ENCODE peak calls at places on chromosomes 12 and 14, in seven cellular contexts. One of them, this sample, is unnamed.

GRCh38 chr12:69284131-69284530 is 44.8 kb downstream of the CPSF6 start:
- DNase-seq in sigmoid colon: peak; percentile 88
- DNase-seq in MCF 10A: peak; percentile 80
- DNase-seq in omental fat pad: peak; percentile 44
- DNase-seq in stimulated activated naive B cell treated with anti-CD40 and anti-IgM and Interleukin-4, amounts not matched to agents 10 μg/mL and 1 μg/mL and 100 μg/mL, for 72 hours: no peak
- DNase-seq in ACHN: peak; percentile 92
- DNase-seq in tibial artery: peak; percentile 69
- DNase-seq in this sample: peak; percentile 81

GRCh38 chr14:26960049-26960688 is 362.3 kb upstream of the NOVA1 start:
- DNase-seq in omental fat pad: no peak
- DNase-seq in sigmoid colon: no peak
- DNase-seq in stimulated activated naive B cell treated with anti-CD40 and anti-IgM and Interleukin-4, amounts not matched to agents 10 μg/mL and 1 μg/mL and 100 μg/mL, for 72 hours: no peak
- DNase-seq in ACHN: no peak
- DNase-seq in MCF 10A: no peak
- DNase-seq in tibial artery: no peak
- DNase-seq in this sample: no peak

GRCh38 chr12:40444174-40444573 is 219.4 kb downstream of the LRRK2 start:
- DNase-seq in ACHN: no peak
- DNase-seq in MCF 10A: no peak
- DNase-seq in omental fat pad: no peak
- DNase-seq in sigmoid colon: no peak
- DNase-seq in tibial artery: no peak
- DNase-seq in stimulated activated naive B cell treated with anti-CD40 and anti-IgM and Interleukin-4, amounts not matched to agents 10 μg/mL and 1 μg/mL and 100 μg/mL, for 72 hours: no peak
- DNase-seq in this sample: no peak

GRCh38 chr14:70080081-70080480 is 108.7 kb downstream of the SLC8A3 start:
- DNase-seq in MCF 10A: no peak
- DNase-seq in sigmoid colon: no peak
- DNase-seq in omental fat pad: no peak
- DNase-seq in ACHN: no peak
- DNase-seq in stimulated activated naive B cell treated with anti-CD40 and anti-IgM and Interleukin-4, amounts not matched to agents 10 μg/mL and 1 μg/mL and 100 μg/mL, for 72 hours: no peak
- DNase-seq in tibial artery: no peak
- DNase-seq in this sample: no peak

GRCh38 chr12:59839514-59839913 is 243.7 kb downstream of the SLC16A7 start:
- DNase-seq in sigmoid colon: no peak
- DNase-seq in stimulated activated naive B cell treated with anti-CD40 and anti-IgM and Interleukin-4, amounts not matched to agents 10 μg/mL and 1 μg/mL and 100 μg/mL, for 72 hours: no peak
- DNase-seq in tibial artery: no peak
- DNase-seq in MCF 10A: no peak
- DNase-seq in omental fat pad: no peak
- DNase-seq in ACHN: no peak
- DNase-seq in this sample: peak; percentile 7

GRCh38 chr12:3631272-3631637 is 121.7 kb downstream of the CRACR2A start:
- DNase-seq in stimulated activated naive B cell treated with anti-CD40 and anti-IgM and Interleukin-4, amounts not matched to agents 10 μg/mL and 1 μg/mL and 100 μg/mL, for 72 hours: no peak
- DNase-seq in MCF 10A: no peak
- DNase-seq in ACHN: no peak
- DNase-seq in omental fat pad: no peak
- DNase-seq in tibial artery: no peak
- DNase-seq in sigmoid colon: no peak
- DNase-seq in this sample: no peak

GRCh38 chr12:58804749-58805148 is 115.6 kb downstream of the LRIG3 start:
- DNase-seq in tibial artery: no peak
- DNase-seq in MCF 10A: peak; percentile 24
- DNase-seq in sigmoid colon: no peak
- DNase-seq in ACHN: peak; percentile 25
- DNase-seq in omental fat pad: no peak
- DNase-seq in stimulated activated naive B cell treated with anti-CD40 and anti-IgM and Interleukin-4, amounts not matched to agents 10 μg/mL and 1 μg/mL and 100 μg/mL, for 72 hours: no peak
- DNase-seq in this sample: no peak

GRCh38 chr12:132523576-132524331 is 33.8 kb downstream of the FBRSL1 start:
- DNase-seq in MCF 10A: peak; percentile 66
- DNase-seq in ACHN: peak; percentile 83
- DNase-seq in sigmoid colon: no peak
- DNase-seq in tibial artery: peak; percentile 58
- DNase-seq in omental fat pad: peak; percentile 58
- DNase-seq in stimulated activated naive B cell treated with anti-CD40 and anti-IgM and Interleukin-4, amounts not matched to agents 10 μg/mL and 1 μg/mL and 100 μg/mL, for 72 hours: peak; percentile 53
- DNase-seq in this sample: peak; percentile 53

GRCh38 chr14:51014086-51014485 is 69.8 kb upstream of the PYGL start:
- DNase-seq in omental fat pad: no peak
- DNase-seq in sigmoid colon: peak; percentile 74
- DNase-seq in stimulated activated naive B cell treated with anti-CD40 and anti-IgM and Interleukin-4, amounts not matched to agents 10 μg/mL and 1 μg/mL and 100 μg/mL, for 72 hours: no peak
- DNase-seq in MCF 10A: peak; percentile 65
- DNase-seq in tibial artery: peak; percentile 43
- DNase-seq in ACHN: peak; percentile 58
- DNase-seq in this sample: peak; percentile 75

GRCh38 chr12:2641209-2641608 is 153.6 kb upstream of the FKBP4 start:
- DNase-seq in omental fat pad: no peak
- DNase-seq in MCF 10A: peak; percentile 30
- DNase-seq in ACHN: peak; percentile 80
- DNase-seq in tibial artery: peak; percentile 22
- DNase-seq in stimulated activated naive B cell treated with anti-CD40 and anti-IgM and Interleukin-4, amounts not matched to agents 10 μg/mL and 1 μg/mL and 100 μg/mL, for 72 hours: no peak
- DNase-seq in sigmoid colon: peak; percentile 54
- DNase-seq in this sample: peak; percentile 38

GRCh38 chr14:103124501-103125001 is 1.3 kb downstream of the TNFAIP2 start:
- DNase-seq in stimulated activated naive B cell treated with anti-CD40 and anti-IgM and Interleukin-4, amounts not matched to agents 10 μg/mL and 1 μg/mL and 100 μg/mL, for 72 hours: no peak
- DNase-seq in tibial artery: no peak
- DNase-seq in sigmoid colon: no peak
- DNase-seq in MCF 10A: no peak
- DNase-seq in ACHN: no peak
- DNase-seq in omental fat pad: no peak
- DNase-seq in this sample: no peak

GRCh38 chr12:105733579-105733978 is 403.1 kb downstream of the C12orf75 start:
- DNase-seq in omental fat pad: no peak
- DNase-seq in tibial artery: no peak
- DNase-seq in MCF 10A: no peak
- DNase-seq in sigmoid colon: no peak
- DNase-seq in stimulated activated naive B cell treated with anti-CD40 and anti-IgM and Interleukin-4, amounts not matched to agents 10 μg/mL and 1 μg/mL and 100 μg/mL, for 72 hours: no peak
- DNase-seq in ACHN: no peak
- DNase-seq in this sample: no peak

GRCh38 chr14:28952707-28953106 is 186.1 kb downstream of the FOXG1 start:
- DNase-seq in tibial artery: no peak
- DNase-seq in ACHN: no peak
- DNase-seq in sigmoid colon: no peak
- DNase-seq in stimulated activated naive B cell treated with anti-CD40 and anti-IgM and Interleukin-4, amounts not matched to agents 10 μg/mL and 1 μg/mL and 100 μg/mL, for 72 hours: no peak
- DNase-seq in omental fat pad: no peak
- DNase-seq in MCF 10A: no peak
- DNase-seq in this sample: no peak

GRCh38 chr12:86698581-86698980 is 442.4 kb upstream of the MGAT4C start:
- DNase-seq in tibial artery: no peak
- DNase-seq in omental fat pad: no peak
- DNase-seq in stimulated activated naive B cell treated with anti-CD40 and anti-IgM and Interleukin-4, amounts not matched to agents 10 μg/mL and 1 μg/mL and 100 μg/mL, for 72 hours: no peak
- DNase-seq in sigmoid colon: no peak
- DNase-seq in ACHN: no peak
- DNase-seq in MCF 10A: no peak
- DNase-seq in this sample: peak; percentile 45

GRCh38 chr12:104285740-104286537 is 17.6 kb upstream of the EID3 start:
- DNase-seq in tibial artery: no peak
- DNase-seq in sigmoid colon: no peak
- DNase-seq in stimulated activated naive B cell treated with anti-CD40 and anti-IgM and Interleukin-4, amounts not matched to agents 10 μg/mL and 1 μg/mL and 100 μg/mL, for 72 hours: peak; percentile 27
- DNase-seq in MCF 10A: no peak
- DNase-seq in ACHN: peak; percentile 64
- DNase-seq in omental fat pad: no peak
- DNase-seq in this sample: peak; percentile 32

This sample was measured in fibroblast of pulmonary artery.